ENCODE peak calls at places on chromosomes 11 and 22, in four cellular contexts. One of them, this sample, is unnamed.

GRCh38 chr11:78946945-78947914 is 372.6 kb upstream of the NARS2 start:
- DNase-seq in mesenchymal stem cell: no peak
- DNase-seq in left ventricle myocardium inferior: no peak
- DNase-seq in lung: no peak
- DNase-seq in this sample: no peak

GRCh38 chr22:23037429-23038333 is 32.6 kb upstream of the GNAZ start:
- DNase-seq in left ventricle myocardium inferior: no peak
- DNase-seq in mesenchymal stem cell: no peak
- DNase-seq in lung: no peak
- DNase-seq in this sample: no peak

GRCh38 chr11:16815047-16815767 is 76.8 kb downstream of the C11orf58 start:
- DNase-seq in mesenchymal stem cell: no peak
- DNase-seq in left ventricle myocardium inferior: peak
- DNase-seq in lung: peak
- DNase-seq in this sample: peak

GRCh38 chr22:44098966-44099530 is 74.9 kb downstream of the PARVB start:
- DNase-seq in lung: no peak
- DNase-seq in mesenchymal stem cell: no peak
- DNase-seq in left ventricle myocardium inferior: no peak
- DNase-seq in this sample: no peak

GRCh38 chr11:88886796-88887195 is 179.0 kb downstream of the GRM5 start:
- DNase-seq in lung: no peak
- DNase-seq in mesenchymal stem cell: no peak
- DNase-seq in left ventricle myocardium inferior: no peak
- DNase-seq in this sample: no peak

GRCh38 chr22:24583221-24583971 is 9.5 kb downstream of the LRRC75B start:
- DNase-seq in mesenchymal stem cell: no peak
- DNase-seq in left ventricle myocardium inferior: no peak
- DNase-seq in lung: no peak
- DNase-seq in this sample: no peak

GRCh38 chr11:126318642-126319373 is 14.9 kb downstream of the DCPS start:
- DNase-seq in lung: peak
- DNase-seq in mesenchymal stem cell: peak
- DNase-seq in left ventricle myocardium inferior: peak
- DNase-seq in this sample: no peak

GRCh38 chr11:86865436-86865835 is 65.1 kb downstream of the PRSS23 start:
- DNase-seq in mesenchymal stem cell: no peak
- DNase-seq in left ventricle myocardium inferior: no peak
- DNase-seq in lung: no peak
- DNase-seq in this sample: no peak

GRCh38 chr11:30406978-30407762 is 84.3 kb downstream of the ARL14EP start:
- DNase-seq in left ventricle myocardium inferior: no peak
- DNase-seq in lung: no peak
- DNase-seq in mesenchymal stem cell: no peak
- DNase-seq in this sample: no peak

GRCh38 chr11:30546334-30546733 is 39.8 kb downstream of the MPPED2 start:
- DNase-seq in mesenchymal stem cell: no peak
- DNase-seq in lung: no peak
- DNase-seq in left ventricle myocardium inferior: no peak
- DNase-seq in this sample: no peak

GRCh38 chr11:81987829-81988472 is 745.7 kb downstream of the FAM181B start:
- DNase-seq in lung: no peak
- DNase-seq in left ventricle myocardium inferior: no peak
- DNase-seq in mesenchymal stem cell: peak
- DNase-seq in this sample: peak

GRCh38 chr11:118928870-118929495 is 3.3 kb upstream of the BCL9L start:
- DNase-seq in left ventricle myocardium inferior: peak
- DNase-seq in lung: no peak
- DNase-seq in mesenchymal stem cell: peak
- DNase-seq in this sample: peak

GRCh38 chr11:133133053-133133452 is 399.2 kb downstream of the OPCML start:
- DNase-seq in lung: no peak
- DNase-seq in left ventricle myocardium inferior: no peak
- DNase-seq in mesenchymal stem cell: no peak
- DNase-seq in this sample: no peak

GRCh38 chr11:130737866-130738431 is 178.3 kb downstream of the SNX19 start:
- DNase-seq in mesenchymal stem cell: peak
- DNase-seq in left ventricle myocardium inferior: peak
- DNase-seq in lung: peak
- DNase-seq in this sample: no peak

GRCh38 chr22:45504703-45505341 is 2.1 kb downstream of the FBLN1 start:
- DNase-seq in lung: no peak
- DNase-seq in mesenchymal stem cell: peak
- DNase-seq in left ventricle myocardium inferior: peak
- DNase-seq in this sample: peak

GRCh38 chr11:122656073-122656630 is 630 bp downstream of the UBASH3B start:
- DNase-seq in lung: peak
- DNase-seq in mesenchymal stem cell: peak
- DNase-seq in left ventricle myocardium inferior: peak
- DNase-seq in this sample: peak

GRCh38 chr11:69822676-69823494 is 3.7 kb upstream of the FGF3 start:
- DNase-seq in mesenchymal stem cell: no peak
- DNase-seq in lung: no peak
- DNase-seq in left ventricle myocardium inferior: no peak
- DNase-seq in this sample: no peak

GRCh38 chr22:49963647-49964026 is 3.1 kb downstream of the PIM3 start:
- DNase-seq in lung: peak
- DNase-seq in mesenchymal stem cell: no peak
- DNase-seq in left ventricle myocardium inferior: peak
- DNase-seq in this sample: peak

GRCh38 chr11:111454561-111455192 is 57.5 kb downstream of the BTG4 start:
- DNase-seq in lung: no peak
- DNase-seq in left ventricle myocardium inferior: no peak
- DNase-seq in mesenchymal stem cell: peak
- DNase-seq in this sample: no peak

GRCh38 chr22:20037419-20037818 is 16.5 kb downstream of the TANGO2 start:
- DNase-seq in lung: no peak
- DNase-seq in left ventricle myocardium inferior: no peak
- DNase-seq in mesenchymal stem cell: no peak
- DNase-seq in this sample: no peak

GRCh38 chr11:62491571-62492329 is 54.9 kb downstream of the AHNAK start:
- DNase-seq in left ventricle myocardium inferior: no peak
- DNase-seq in lung: no peak
- DNase-seq in mesenchymal stem cell: no peak
- DNase-seq in this sample: no peak

GRCh38 chr22:24107668-24108067 is 73.6 kb upstream of the SUSD2 start:
- DNase-seq in mesenchymal stem cell: no peak
- DNase-seq in left ventricle myocardium inferior: peak
- DNase-seq in lung: peak
- DNase-seq in this sample: peak

GRCh38 chr11:59559886-59560285 is 48.5 kb downstream of the OR4D9 start:
- DNase-seq in lung: no peak
- DNase-seq in mesenchymal stem cell: no peak
- DNase-seq in left ventricle myocardium inferior: no peak
- DNase-seq in this sample: no peak

GRCh38 chr11:111336582-111337256 is 38.4 kb downstream of the POU2AF3 start:
- DNase-seq in mesenchymal stem cell: peak
- DNase-seq in left ventricle myocardium inferior: no peak
- DNase-seq in lung: no peak
- DNase-seq in this sample: no peak

GRCh38 chr11:125924384-125925007 is 20.2 kb downstream of the DDX25 start:
- DNase-seq in left ventricle myocardium inferior: no peak
- DNase-seq in lung: no peak
- DNase-seq in mesenchymal stem cell: no peak
- DNase-seq in this sample: no peak

GRCh38 chr11:89491141-89491690 is at the start of gene NOX4:
- DNase-seq in lung: no peak
- DNase-seq in mesenchymal stem cell: peak
- DNase-seq in left ventricle myocardium inferior: peak
- DNase-seq in this sample: peak

GRCh38 chr11:69305885-69306540 is 12.1 kb downstream of the MYEOV start:
- DNase-seq in lung: no peak
- DNase-seq in left ventricle myocardium inferior: no peak
- DNase-seq in mesenchymal stem cell: no peak
- DNase-seq in this sample: no peak

GRCh38 chr11:79100093-79100704 is 340.6 kb downstream of the TENM4 start:
- DNase-seq in mesenchymal stem cell: peak
- DNase-seq in left ventricle myocardium inferior: no peak
- DNase-seq in lung: peak
- DNase-seq in this sample: peak

GRCh38 chr11:43532046-43532445 is 148.5 kb upstream of the HSD17B12 start:
- DNase-seq in lung: no peak
- DNase-seq in left ventricle myocardium inferior: no peak
- DNase-seq in mesenchymal stem cell: no peak
- DNase-seq in this sample: no peak

DNA sequence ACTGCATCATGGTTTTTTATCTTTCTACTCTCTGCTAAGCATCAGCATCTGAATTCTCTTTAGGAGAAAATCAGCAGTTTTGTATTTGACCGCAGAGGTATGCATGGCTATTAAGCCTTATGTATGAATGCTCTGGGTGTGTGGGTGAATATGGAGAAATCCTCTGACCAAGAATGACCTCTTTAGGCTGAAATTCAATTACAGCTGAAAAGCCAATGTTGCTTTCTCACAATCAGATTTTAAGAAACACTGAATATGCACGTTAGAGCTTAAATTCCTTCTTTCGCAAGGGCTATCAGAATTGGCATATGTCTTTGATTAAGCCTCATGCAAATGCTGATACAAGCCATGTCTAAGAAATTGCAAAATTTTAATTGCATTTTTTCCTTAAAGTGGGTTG is 43.2 kb downstream of the ARHGAP42 start:
- DNase-seq in mesenchymal stem cell: no peak
- DNase-seq in lung: no peak
- DNase-seq in left ventricle myocardium inferior: no peak
- DNase-seq in this sample: no peak
- H3K27ac ChIP-seq in mesenchymal stem cell: no peak
- H3K27ac ChIP-seq in lung: no peak
- H3K27ac ChIP-seq in left ventricle myocardium inferior: no peak
- H3K27ac ChIP-seq in this sample: no peak

GRCh38 chr22:32776800-32777199 is 24.7 kb upstream of the TIMP3 start:
- DNase-seq in lung: no peak
- DNase-seq in mesenchymal stem cell: no peak
- DNase-seq in left ventricle myocardium inferior: no peak
- DNase-seq in this sample: no peak

GRCh38 chr22:32777997-32778396 is 23.5 kb upstream of the TIMP3 start:
- DNase-seq in mesenchymal stem cell: no peak
- DNase-seq in lung: no peak
- DNase-seq in left ventricle myocardium inferior: no peak
- DNase-seq in this sample: no peak

GRCh38 chr22:32781695-32782094 is 19.8 kb upstream of the TIMP3 start:
- DNase-seq in left ventricle myocardium inferior: no peak
- DNase-seq in mesenchymal stem cell: peak
- DNase-seq in lung: no peak
- DNase-seq in this sample: no peak

GRCh38 chr22:32776397-32776796 is 25.1 kb upstream of the TIMP3 start:
- DNase-seq in left ventricle myocardium inferior: no peak
- DNase-seq in lung: no peak
- DNase-seq in mesenchymal stem cell: no peak
- DNase-seq in this sample: no peak

GRCh38 chr22:32780726-32781310 is 20.7 kb upstream of the TIMP3 start:
- DNase-seq in mesenchymal stem cell: no peak
- DNase-seq in lung: no peak
- DNase-seq in left ventricle myocardium inferior: no peak
- DNase-seq in this sample: no peak
- H3K27ac ChIP-seq in mesenchymal stem cell: no peak
- H3K27ac ChIP-seq in lung: no peak
- H3K27ac ChIP-seq in left ventricle myocardium inferior: peak
- H3K27ac ChIP-seq in this sample: no peak

GRCh38 chr11:3056296-3057068 is 741 bp downstream of the CARS1 start:
- DNase-seq in lung: peak
- DNase-seq in mesenchymal stem cell: no peak
- DNase-seq in left ventricle myocardium inferior: no peak
- DNase-seq in this sample: no peak
- H3K27ac ChIP-seq in lung: peak
- H3K27ac ChIP-seq in mesenchymal stem cell: no peak
- H3K27ac ChIP-seq in left ventricle myocardium inferior: peak
- H3K27ac ChIP-seq in this sample: peak

GRCh38 chr11:108278546-108278945 is 55.7 kb downstream of the ATM start:
- DNase-seq in mesenchymal stem cell: no peak
- DNase-seq in lung: no peak
- DNase-seq in left ventricle myocardium inferior: no peak
- DNase-seq in this sample: no peak
- H3K27ac ChIP-seq in mesenchymal stem cell: no peak
- H3K27ac ChIP-seq in lung: no peak
- H3K27ac ChIP-seq in left ventricle myocardium inferior: peak
- H3K27ac ChIP-seq in this sample: no peak

GRCh38 chr22:27842994-27843431 is 41.5 kb upstream of the MN1 start:
- DNase-seq in lung: no peak
- DNase-seq in left ventricle myocardium inferior: no peak
- DNase-seq in mesenchymal stem cell: no peak
- DNase-seq in this sample: no peak
- H3K27ac ChIP-seq in lung: no peak
- H3K27ac ChIP-seq in left ventricle myocardium inferior: peak
- H3K27ac ChIP-seq in mesenchymal stem cell: no peak
- H3K27ac ChIP-seq in this sample: no peak

DNA sequence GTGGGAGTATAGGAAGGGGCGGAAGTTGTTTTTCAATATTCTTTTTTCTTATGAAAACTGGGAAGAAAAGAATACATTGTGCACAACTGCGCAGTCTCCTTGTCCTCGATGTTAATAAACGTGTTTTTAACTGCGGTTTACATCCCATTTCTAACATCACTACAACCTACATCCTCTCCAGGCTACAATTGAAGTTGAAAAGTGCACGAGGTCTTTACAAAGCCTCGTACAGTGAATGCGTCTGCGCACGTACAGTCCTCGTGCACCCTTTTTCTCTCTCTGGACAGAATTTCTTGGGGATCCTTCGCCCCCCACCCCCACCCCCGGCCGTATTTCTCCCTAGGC is 102.4 kb downstream of the WT1 start:
- DNase-seq in left ventricle myocardium inferior: no peak
- DNase-seq in mesenchymal stem cell: no peak
- DNase-seq in lung: no peak
- DNase-seq in this sample: no peak
- H3K27ac ChIP-seq in left ventricle myocardium inferior: peak
- H3K27ac ChIP-seq in mesenchymal stem cell: no peak
- H3K27ac ChIP-seq in lung: no peak
- H3K27ac ChIP-seq in this sample: no peak

GRCh38 chr11:1870326-1870696 is 17.4 kb downstream of the LSP1 start:
- DNase-seq in left ventricle myocardium inferior: peak
- DNase-seq in mesenchymal stem cell: no peak
- DNase-seq in lung: no peak
- DNase-seq in this sample: no peak
- H3K27ac ChIP-seq in left ventricle myocardium inferior: peak
- H3K27ac ChIP-seq in mesenchymal stem cell: no peak
- H3K27ac ChIP-seq in lung: no peak
- H3K27ac ChIP-seq in this sample: no peak

GRCh38 chr11:65431452-65432132 is 9.0 kb downstream of the NEAT1 start:
- DNase-seq in left ventricle myocardium inferior: no peak
- DNase-seq in mesenchymal stem cell: peak
- DNase-seq in lung: no peak
- DNase-seq in this sample: no peak
- H3K27ac ChIP-seq in left ventricle myocardium inferior: peak
- H3K27ac ChIP-seq in mesenchymal stem cell: peak
- H3K27ac ChIP-seq in lung: no peak
- H3K27ac ChIP-seq in this sample: peak

This sample was measured in pancreas.